ENCODE peak calls at places on chromosomes 2 and 18, in six cellular contexts. H is NCI-H345; W is AG04449; B is Daoy; U is effector memory CD4-positive, alpha-beta T cell; N is ELR. J is an unnamed sample.

GRCh38 chr18:5993938-5994337 is 98.6 kb upstream of the TMEM200C start:
- DNase-seq in H (no peak), W (no peak), B (no peak), U (no peak), N (no peak), J (no peak)

GRCh38 chr2:41598161-41598894 is 449.5 kb upstream of the PKDCC start:
- DNase-seq in H (no peak), W (peak), B (no peak), U (no peak), N (no peak), J (no peak)

GRCh38 chr2:43402452-43402937 is 176.1 kb upstream of the ZFP36L2 start:
- DNase-seq in H (no peak), W (no peak), B (no peak), U (no peak), N (no peak), J (no peak)

GRCh38 chr2:61469424-61470121 is 1.3 kb downstream of the USP34 start:
- DNase-seq in H (no peak), W (no peak), B (no peak), U (no peak), N (peak), J (no peak)

GRCh38 chr2:201882353-201883095 is 76.2 kb downstream of the CDK15 start:
- DNase-seq in H (peak), W (no peak), B (peak), U (no peak), N (peak), J (no peak)

GRCh38 chr2:156333274-156333950 is 891 bp upstream of the NR4A2 start:
- DNase-seq in H (peak), W (no peak), B (no peak), U (no peak), N (no peak), J (peak)

GRCh38 chr2:166157578-166157977 is 29.8 kb upstream of the SCN1A start:
- DNase-seq in H (no peak), W (no peak), B (no peak), U (no peak), N (no peak), J (peak)

GRCh38 chr2:209472871-209473270 is 49.0 kb downstream of the MAP2 start:
- DNase-seq in H (no peak), W (no peak), B (no peak), U (no peak), N (peak), J (no peak)

GRCh38 chr2:148876190-148876588 is 1.2 kb downstream of the KIF5C start:
- DNase-seq in H (peak), W (no peak), B (no peak), U (no peak), N (no peak), J (peak)

GRCh38 chr2:47359375-47359868 is 43.5 kb upstream of the MSH2 start:
- DNase-seq in H (no peak), W (no peak), B (no peak), U (no peak), N (no peak), J (no peak)